ENCODE peak calls at places on chromosome 4, in ten cellular contexts. One of them, this sample, is unnamed.
A peak's percentile ranks its signal among the peaks of the same experiment; 100 is the strongest.

GRCh38 chr4:110335399-110335798 is 137.0 kb upstream of the ELOVL6 start:
- DNase-seq in Caco-2: no peak
- DNase-seq in fibroblast of pulmonary artery: no peak
- DNase-seq in neuronal stem cell: no peak
- DNase-seq in pancreas: no peak
- DNase-seq in lower lobe of right lung: no peak
- DNase-seq in AG10803: no peak
- DNase-seq in AG04449: no peak
- DNase-seq in HCT116: no peak
- DNase-seq in CD4-positive, alpha-beta memory T cell: no peak
- DNase-seq in this sample: no peak

GRCh38 chr4:154560824-154561231 is 2.0 kb upstream of the FGB start:
- DNase-seq in neuronal stem cell: no peak
- DNase-seq in lower lobe of right lung: no peak
- DNase-seq in Caco-2: no peak
- DNase-seq in HCT116: no peak
- DNase-seq in fibroblast of pulmonary artery: peak; percentile 50
- DNase-seq in pancreas: no peak
- DNase-seq in AG04449: peak; percentile 59
- DNase-seq in CD4-positive, alpha-beta memory T cell: no peak
- DNase-seq in AG10803: peak; percentile 49
- DNase-seq in this sample: peak; percentile 78

GRCh38 chr4:179196511-179196910 is 1754.3 kb upstream of the AGA start:
- DNase-seq in fibroblast of pulmonary artery: peak; percentile 0
- DNase-seq in pancreas: no peak
- DNase-seq in Caco-2: no peak
- DNase-seq in CD4-positive, alpha-beta memory T cell: no peak
- DNase-seq in HCT116: no peak
- DNase-seq in neuronal stem cell: no peak
- DNase-seq in lower lobe of right lung: no peak
- DNase-seq in AG10803: no peak
- DNase-seq in AG04449: no peak
- DNase-seq in this sample: no peak

GRCh38 chr4:16544251-16544721 is 318.0 kb upstream of the TAPT1 start:
- DNase-seq in HCT116: no peak
- DNase-seq in pancreas: no peak
- DNase-seq in lower lobe of right lung: peak; percentile 59
- DNase-seq in AG04449: no peak
- DNase-seq in CD4-positive, alpha-beta memory T cell: no peak
- DNase-seq in AG10803: peak; percentile 45
- DNase-seq in fibroblast of pulmonary artery: peak; percentile 56
- DNase-seq in neuronal stem cell: no peak
- DNase-seq in Caco-2: no peak
- DNase-seq in this sample: no peak

GRCh38 chr4:167826281-167826680 is 266.1 kb upstream of the ANXA10 start:
- DNase-seq in fibroblast of pulmonary artery: peak; percentile 36
- DNase-seq in CD4-positive, alpha-beta memory T cell: no peak
- DNase-seq in Caco-2: no peak
- DNase-seq in HCT116: no peak
- DNase-seq in neuronal stem cell: no peak
- DNase-seq in AG04449: no peak
- DNase-seq in lower lobe of right lung: no peak
- DNase-seq in pancreas: no peak
- DNase-seq in AG10803: no peak
- DNase-seq in this sample: no peak

GRCh38 chr4:17082186-17082585 is 183.7 kb upstream of the LDB2 start:
- DNase-seq in lower lobe of right lung: no peak
- DNase-seq in Caco-2: no peak
- DNase-seq in pancreas: no peak
- DNase-seq in neuronal stem cell: no peak
- DNase-seq in CD4-positive, alpha-beta memory T cell: no peak
- DNase-seq in AG04449: no peak
- DNase-seq in HCT116: no peak
- DNase-seq in fibroblast of pulmonary artery: peak; percentile 76
- DNase-seq in AG10803: peak; percentile 90
- DNase-seq in this sample: no peak

GRCh38 chr4:139764686-139765085 is 99.1 kb downstream of the MGST2 start:
- DNase-seq in neuronal stem cell: no peak
- DNase-seq in lower lobe of right lung: no peak
- DNase-seq in CD4-positive, alpha-beta memory T cell: no peak
- DNase-seq in AG10803: no peak
- DNase-seq in AG04449: no peak
- DNase-seq in Caco-2: no peak
- DNase-seq in fibroblast of pulmonary artery: no peak
- DNase-seq in pancreas: no peak
- DNase-seq in HCT116: no peak
- DNase-seq in this sample: no peak

GRCh38 chr4:152843476-152844107 is 63.8 kb downstream of the ARFIP1 start:
- DNase-seq in AG10803: no peak
- DNase-seq in HCT116: no peak
- DNase-seq in Caco-2: peak; percentile 32
- DNase-seq in AG04449: no peak
- DNase-seq in neuronal stem cell: no peak
- DNase-seq in pancreas: no peak
- DNase-seq in lower lobe of right lung: no peak
- DNase-seq in fibroblast of pulmonary artery: no peak
- DNase-seq in CD4-positive, alpha-beta memory T cell: no peak
- DNase-seq in this sample: peak; percentile 44

GRCh38 chr4:180827193-180827592 is 1416.0 kb upstream of the TENM3 start:
- DNase-seq in fibroblast of pulmonary artery: peak; percentile 30
- DNase-seq in HCT116: no peak
- DNase-seq in CD4-positive, alpha-beta memory T cell: no peak
- DNase-seq in Caco-2: no peak
- DNase-seq in neuronal stem cell: no peak
- DNase-seq in pancreas: no peak
- DNase-seq in lower lobe of right lung: no peak
- DNase-seq in AG04449: no peak
- DNase-seq in AG10803: peak; percentile 23
- DNase-seq in this sample: no peak

GRCh38 chr4:110621839-110622751 is 782 bp downstream of the PITX2 start:
- DNase-seq in AG04449: no peak
- DNase-seq in neuronal stem cell: peak; percentile 35
- DNase-seq in CD4-positive, alpha-beta memory T cell: no peak
- DNase-seq in pancreas: peak; percentile 59
- DNase-seq in AG10803: no peak
- DNase-seq in lower lobe of right lung: no peak
- DNase-seq in Caco-2: peak; percentile 46
- DNase-seq in fibroblast of pulmonary artery: no peak
- DNase-seq in HCT116: no peak
- DNase-seq in this sample: peak; percentile 11

GRCh38 chr4:27684501-27685077 is 823.9 kb downstream of the STIM2 start:
- DNase-seq in neuronal stem cell: peak; percentile 56
- DNase-seq in HCT116: peak; percentile 54
- DNase-seq in AG10803: peak; percentile 21
- DNase-seq in fibroblast of pulmonary artery: peak; percentile 54
- DNase-seq in Caco-2: peak; percentile 73
- DNase-seq in CD4-positive, alpha-beta memory T cell: no peak
- DNase-seq in lower lobe of right lung: peak; percentile 49
- DNase-seq in AG04449: no peak
- DNase-seq in pancreas: peak; percentile 60
- DNase-seq in this sample: peak; percentile 50

GRCh38 chr4:137532869-137533236 is 559 bp upstream of the PCDH18 start:
- DNase-seq in Caco-2: no peak
- DNase-seq in AG04449: no peak
- DNase-seq in AG10803: no peak
- DNase-seq in CD4-positive, alpha-beta memory T cell: no peak
- DNase-seq in neuronal stem cell: no peak
- DNase-seq in pancreas: no peak
- DNase-seq in fibroblast of pulmonary artery: no peak
- DNase-seq in lower lobe of right lung: no peak
- DNase-seq in HCT116: no peak
- DNase-seq in this sample: no peak

GRCh38 chr4:156293657-156294297 is 340.1 kb upstream of the CTSO start:
- DNase-seq in HCT116: no peak
- DNase-seq in Caco-2: no peak
- DNase-seq in lower lobe of right lung: no peak
- DNase-seq in neuronal stem cell: no peak
- DNase-seq in AG10803: peak; percentile 59
- DNase-seq in AG04449: peak; percentile 71
- DNase-seq in CD4-positive, alpha-beta memory T cell: no peak
- DNase-seq in fibroblast of pulmonary artery: peak; percentile 93
- DNase-seq in pancreas: no peak
- DNase-seq in this sample: no peak

GRCh38 chr4:47926667-47927258 is 12.4 kb upstream of the NFXL1 start:
- DNase-seq in CD4-positive, alpha-beta memory T cell: peak; percentile 49
- DNase-seq in fibroblast of pulmonary artery: peak; percentile 67
- DNase-seq in HCT116: peak; percentile 43
- DNase-seq in neuronal stem cell: peak; percentile 54
- DNase-seq in AG04449: no peak
- DNase-seq in pancreas: peak; percentile 60
- DNase-seq in lower lobe of right lung: no peak
- DNase-seq in Caco-2: peak; percentile 81
- DNase-seq in AG10803: peak; percentile 37
- DNase-seq in this sample: no peak
- H3K4me3 ChIP-seq in CD4-positive, alpha-beta memory T cell: no peak overlapping the region
- H3K4me3 ChIP-seq in fibroblast of pulmonary artery: no peak overlapping the region
- H3K4me3 ChIP-seq in HCT116: peak overlapping the region; percentile 29
- H3K4me3 ChIP-seq in neuronal stem cell: peak overlapping the region; percentile 49
- H3K4me3 ChIP-seq in AG04449: peak overlapping the region; percentile 6
- H3K4me3 ChIP-seq in pancreas: no peak overlapping the region
- H3K4me3 ChIP-seq in lower lobe of right lung: peak overlapping the region; percentile 13
- H3K4me3 ChIP-seq in Caco-2: peak overlapping the region; percentile 44
- H3K4me3 ChIP-seq in AG10803: no peak overlapping the region
- H3K4me3 ChIP-seq in this sample: no peak overlapping the region

GRCh38 chr4:5052424-5052702 is 1.1 kb downstream of the STK32B start:
- DNase-seq in neuronal stem cell: no peak
- DNase-seq in Caco-2: no peak
- DNase-seq in fibroblast of pulmonary artery: no peak
- DNase-seq in lower lobe of right lung: no peak
- DNase-seq in CD4-positive, alpha-beta memory T cell: no peak
- DNase-seq in pancreas: no peak
- DNase-seq in AG10803: no peak
- DNase-seq in HCT116: no peak
- DNase-seq in AG04449: no peak
- DNase-seq in this sample: no peak
- H3K4me3 ChIP-seq in neuronal stem cell: peak overlapping the region; percentile 78
- H3K4me3 ChIP-seq in Caco-2: no peak overlapping the region
- H3K4me3 ChIP-seq in fibroblast of pulmonary artery: no peak overlapping the region
- H3K4me3 ChIP-seq in lower lobe of right lung: peak overlapping the region; percentile 62
- H3K4me3 ChIP-seq in CD4-positive, alpha-beta memory T cell: no peak overlapping the region
- H3K4me3 ChIP-seq in pancreas: no peak overlapping the region
- H3K4me3 ChIP-seq in AG10803: peak overlapping the region; percentile 73
- H3K4me3 ChIP-seq in HCT116: no peak overlapping the region
- H3K4me3 ChIP-seq in AG04449: peak overlapping the region; percentile 65
- H3K4me3 ChIP-seq in this sample: no peak overlapping the region

GRCh38 chr4:41257901-41258300 is 1.2 kb downstream of the UCHL1 start:
- DNase-seq in lower lobe of right lung: no peak
- DNase-seq in CD4-positive, alpha-beta memory T cell: no peak
- DNase-seq in fibroblast of pulmonary artery: no peak
- DNase-seq in Caco-2: no peak
- DNase-seq in neuronal stem cell: no peak
- DNase-seq in AG10803: no peak
- DNase-seq in pancreas: no peak
- DNase-seq in HCT116: no peak
- DNase-seq in AG04449: no peak
- DNase-seq in this sample: no peak
- H3K4me3 ChIP-seq in lower lobe of right lung: peak overlapping the region; percentile 56
- H3K4me3 ChIP-seq in CD4-positive, alpha-beta memory T cell: no peak overlapping the region
- H3K4me3 ChIP-seq in fibroblast of pulmonary artery: peak overlapping the region; percentile 67
- H3K4me3 ChIP-seq in Caco-2: peak overlapping the region; percentile 63
- H3K4me3 ChIP-seq in neuronal stem cell: peak overlapping the region; percentile 99
- H3K4me3 ChIP-seq in AG10803: peak overlapping the region; percentile 69
- H3K4me3 ChIP-seq in pancreas: no peak overlapping the region
- H3K4me3 ChIP-seq in HCT116: no peak overlapping the region
- H3K4me3 ChIP-seq in AG04449: peak overlapping the region; percentile 74
- H3K4me3 ChIP-seq in this sample: peak overlapping the region; percentile 99

GRCh38 chr4:41359836-41360213 is 103.1 kb downstream of the UCHL1 start:
- DNase-seq in fibroblast of pulmonary artery: no peak
- DNase-seq in AG04449: no peak
- DNase-seq in lower lobe of right lung: no peak
- DNase-seq in AG10803: no peak
- DNase-seq in pancreas: no peak
- DNase-seq in HCT116: no peak
- DNase-seq in CD4-positive, alpha-beta memory T cell: no peak
- DNase-seq in Caco-2: no peak
- DNase-seq in neuronal stem cell: no peak
- DNase-seq in this sample: no peak

GRCh38 chr4:41360214-41360910 is 103.6 kb downstream of the UCHL1 start:
- DNase-seq in CD4-positive, alpha-beta memory T cell: no peak
- DNase-seq in fibroblast of pulmonary artery: peak; percentile 35
- DNase-seq in AG10803: peak; percentile 31
- DNase-seq in Caco-2: peak; percentile 67
- DNase-seq in pancreas: peak; percentile 89
- DNase-seq in HCT116: no peak
- DNase-seq in lower lobe of right lung: peak; percentile 83
- DNase-seq in neuronal stem cell: peak; percentile 74
- DNase-seq in AG04449: no peak
- DNase-seq in this sample: peak; percentile 78

GRCh38 chr4:41362647-41363383 is 106.1 kb downstream of the UCHL1 start:
- DNase-seq in pancreas: no peak
- DNase-seq in neuronal stem cell: no peak
- DNase-seq in Caco-2: no peak
- DNase-seq in fibroblast of pulmonary artery: no peak
- DNase-seq in lower lobe of right lung: no peak
- DNase-seq in HCT116: no peak
- DNase-seq in AG04449: no peak
- DNase-seq in CD4-positive, alpha-beta memory T cell: no peak
- DNase-seq in AG10803: peak; percentile 22
- DNase-seq in this sample: no peak

GRCh38 chr4:41361831-41362646 is 105.3 kb downstream of the UCHL1 start:
- DNase-seq in HCT116: no peak
- DNase-seq in pancreas: no peak
- DNase-seq in Caco-2: no peak
- DNase-seq in CD4-positive, alpha-beta memory T cell: no peak
- DNase-seq in AG04449: no peak
- DNase-seq in lower lobe of right lung: no peak
- DNase-seq in fibroblast of pulmonary artery: no peak
- DNase-seq in neuronal stem cell: no peak
- DNase-seq in AG10803: no peak
- DNase-seq in this sample: peak; percentile 26

DNA sequence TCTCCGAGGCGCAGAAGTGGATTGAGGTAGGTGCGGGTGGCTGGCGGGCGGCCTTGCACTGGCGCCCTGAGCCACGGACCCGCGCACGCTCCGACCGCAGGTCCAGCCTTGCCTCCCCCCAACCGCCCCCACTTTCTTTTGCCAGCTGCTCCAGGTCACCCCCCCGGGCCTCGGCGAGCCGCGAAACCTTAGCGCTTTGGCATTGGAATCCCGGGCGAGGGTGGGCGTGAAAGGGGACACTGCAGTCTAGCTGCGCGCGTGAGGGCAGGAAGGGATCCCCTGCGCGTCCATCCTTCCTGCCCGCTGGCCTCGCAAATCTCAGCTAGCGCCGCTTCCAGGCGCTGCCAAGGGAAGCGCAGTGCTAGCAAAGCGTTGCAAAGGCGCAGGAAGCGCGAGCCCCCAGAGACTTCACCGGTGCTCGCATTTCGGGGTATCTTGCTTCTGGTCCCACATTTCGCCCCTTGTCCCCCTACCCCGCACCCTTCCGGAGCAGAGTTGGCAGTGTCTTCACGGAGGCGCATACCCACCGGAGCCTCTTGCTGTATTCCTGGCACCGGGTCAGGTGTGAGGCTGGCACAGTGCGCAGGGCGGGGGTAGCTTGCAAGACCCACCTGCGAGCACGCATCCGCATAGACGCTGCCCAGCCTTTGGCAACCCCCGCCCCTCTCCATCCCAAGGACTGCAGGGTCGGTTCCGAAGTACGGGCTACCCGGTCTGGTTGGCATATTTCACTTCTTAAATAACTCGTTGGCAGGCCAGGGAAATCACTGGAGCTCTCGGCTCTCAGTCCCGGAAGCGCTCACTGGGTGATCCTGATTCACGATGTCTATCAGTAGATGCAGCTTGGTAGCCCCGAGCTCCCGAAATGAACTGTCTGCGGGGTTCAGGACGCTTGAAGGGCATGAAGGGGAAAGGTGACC is 104.4 kb downstream of the UCHL1 start:
- DNase-seq in pancreas: peak; percentile 74
- DNase-seq in CD4-positive, alpha-beta memory T cell: no peak
- DNase-seq in neuronal stem cell: no peak
- DNase-seq in AG04449: no peak
- DNase-seq in Caco-2: peak; percentile 16
- DNase-seq in HCT116: no peak
- DNase-seq in fibroblast of pulmonary artery: peak; percentile 24
- DNase-seq in AG10803: no peak
- DNase-seq in lower lobe of right lung: peak; percentile 66
- DNase-seq in this sample: peak; percentile 45
- H3K4me3 ChIP-seq in pancreas: peak overlapping the region; percentile 55
- H3K4me3 ChIP-seq in CD4-positive, alpha-beta memory T cell: no peak overlapping the region
- H3K4me3 ChIP-seq in neuronal stem cell: peak overlapping the region; percentile 95
- H3K4me3 ChIP-seq in AG04449: peak overlapping the region; percentile 56
- H3K4me3 ChIP-seq in Caco-2: peak overlapping the region; percentile 62
- H3K4me3 ChIP-seq in HCT116: peak overlapping the region; percentile 56
- H3K4me3 ChIP-seq in fibroblast of pulmonary artery: peak overlapping the region; percentile 58
- H3K4me3 ChIP-seq in AG10803: peak overlapping the region; percentile 61
- H3K4me3 ChIP-seq in lower lobe of right lung: peak overlapping the region; percentile 80
- H3K4me3 ChIP-seq in this sample: peak overlapping the region; percentile 91

This sample was measured in PC-9.